ENCODE peak calls at places on chromosome 2, in four cellular contexts. T, Q, B and G are unnamed samples.

GRCh38 chr2:185456517-185456916 is 282.1 kb upstream of the FSIP2 start:
- DNase-seq in T (no peak), Q (no peak), B (no peak), G (no peak)

GRCh38 chr2:146661494-146662096 is 1183.2 kb upstream of the ACVR2A start:
- DNase-seq in T (peak; percentile 29), Q (no peak), B (peak; percentile 23), G (peak; percentile 56)

GRCh38 chr2:83971547-83971946 is 487.5 kb downstream of the SUCLG1 start:
- DNase-seq in T (peak; percentile 89), Q (no peak), B (no peak), G (no peak)

GRCh38 chr2:215930505-215931233 is 82.7 kb downstream of the MREG start:
- DNase-seq in T (no peak), Q (no peak), B (no peak), G (no peak)

GRCh38 chr2:121063471-121063870 is 221.5 kb downstream of the TFCP2L1 start:
- DNase-seq in T (no peak), Q (no peak), B (no peak), G (no peak)

GRCh38 chr2:135255208-135255607 is 203.1 kb downstream of the RAB3GAP1 start:
- DNase-seq in T (no peak), Q (peak; percentile 1), B (no peak), G (no peak)

GRCh38 chr2:150526827-150527226 is 39.4 kb upstream of the RND3 start:
- DNase-seq in T (no peak), Q (no peak), B (peak; percentile 24), G (peak; percentile 75)

GRCh38 chr2:33670392-33670937 is 71.4 kb upstream of the FAM98A start:
- DNase-seq in T (peak; percentile 7), Q (no peak), B (no peak), G (no peak)

GRCh38 chr2:230640540-230641011 is 72.1 kb upstream of the CAB39 start:
- DNase-seq in T (no peak), Q (no peak), B (no peak), G (no peak)

GRCh38 chr2:64807417-64807816 is 153.7 kb upstream of the SERTAD2 start:
- DNase-seq in T (peak; percentile 64), Q (peak; percentile 53), B (no peak), G (peak; percentile 89)

GRCh38 chr2:85234879-85235278 is 92.9 kb downstream of the TGOLN2 start:
- DNase-seq in T (no peak), Q (no peak), B (no peak), G (no peak)

GRCh38 chr2:75031171-75031570 is 72.7 kb downstream of the POLE4 start:
- DNase-seq in T (no peak), Q (no peak), B (no peak), G (no peak)

GRCh38 chr2:218329027-218329825 is 27.4 kb upstream of the CATIP start:
- DNase-seq in T (no peak), Q (peak; percentile 77), B (no peak), G (no peak)

GRCh38 chr2:196711625-196712024 is 72.1 kb downstream of the CCDC150 start:
- DNase-seq in T (no peak), Q (no peak), B (no peak), G (no peak)

GRCh38 chr2:36534275-36534799 is 63.6 kb downstream of the FEZ2 start:
- DNase-seq in T (no peak), Q (no peak), B (no peak), G (no peak)

GRCh38 chr2:216215991-216216390 is 106.8 kb downstream of the XRCC5 start:
- DNase-seq in T (peak; percentile 48), Q (no peak), B (peak; percentile 59), G (no peak)

GRCh38 chr2:241274127-241274526 is 41.3 kb downstream of the HDLBP start:
- DNase-seq in T (no peak), Q (no peak), B (no peak), G (no peak)

GRCh38 chr2:207770602-207771404 is 1.1 kb upstream of the FZD5 start:
- DNase-seq in T (no peak), Q (no peak), B (no peak), G (peak; percentile 7)

GRCh38 chr2:104944495-104944894 is 90.6 kb downstream of the POU3F3 start:
- DNase-seq in T (peak; percentile 20), Q (no peak), B (peak; percentile 21), G (no peak)

GRCh38 chr2:172373761-172374160 is 53.6 kb upstream of the ITGA6 start:
- DNase-seq in T (no peak), Q (no peak), B (no peak), G (no peak)

GRCh38 chr2:28394331-28394877 is 1.7 kb downstream of the FOSL2 start:
- DNase-seq in T (no peak), Q (no peak), B (no peak), G (peak; percentile 63)

GRCh38 chr2:74045454-74045853 is 60.7 kb downstream of the TET3 start:
- DNase-seq in T (no peak), Q (no peak), B (no peak), G (no peak)

GRCh38 chr2:78992451-78992806 is 33.1 kb upstream of the REG3G start:
- DNase-seq in T (peak; percentile 10), Q (no peak), B (peak; percentile 19), G (peak; percentile 7)

GRCh38 chr2:111118455-111119003 is 2.2 kb upstream of the BCL2L11 start:
- DNase-seq in T (no peak), Q (no peak), B (no peak), G (peak; percentile 19)

GRCh38 chr2:113167115-113167932 is 6.4 kb upstream of the PSD4 start:
- DNase-seq in T (no peak), Q (no peak), B (peak; percentile 93), G (no peak)

GRCh38 chr2:2116657-2117056 is 214.4 kb downstream of the MYT1L start:
- DNase-seq in T (no peak), Q (no peak), B (no peak), G (no peak)

GRCh38 chr2:36277146-36277808 is 78.3 kb upstream of the CRIM1 start:
- DNase-seq in T (no peak), Q (no peak), B (no peak), G (peak; percentile 44)

GRCh38 chr2:101002562-101003277 is 631 bp downstream of the RPL31 start:
- DNase-seq in T (peak; percentile 30), Q (no peak), B (peak; percentile 17), G (peak; percentile 40)

GRCh38 chr2:23574919-23575654 is 190.1 kb downstream of the KLHL29 start:
- DNase-seq in T (no peak), Q (no peak), B (no peak), G (no peak)

GRCh38 chr2:175823291-175824073 is 178.6 kb downstream of the LNPK start:
- DNase-seq in T (no peak), Q (no peak), B (no peak), G (no peak)

GRCh38 chr2:165911231-165911630 is 42.3 kb downstream of the TTC21B start:
- DNase-seq in T (no peak), Q (no peak), B (no peak), G (no peak)
- TF ChIP-seq MYC in T (no peak), Q (no peak), B (no peak), G (no peak)

DNA sequence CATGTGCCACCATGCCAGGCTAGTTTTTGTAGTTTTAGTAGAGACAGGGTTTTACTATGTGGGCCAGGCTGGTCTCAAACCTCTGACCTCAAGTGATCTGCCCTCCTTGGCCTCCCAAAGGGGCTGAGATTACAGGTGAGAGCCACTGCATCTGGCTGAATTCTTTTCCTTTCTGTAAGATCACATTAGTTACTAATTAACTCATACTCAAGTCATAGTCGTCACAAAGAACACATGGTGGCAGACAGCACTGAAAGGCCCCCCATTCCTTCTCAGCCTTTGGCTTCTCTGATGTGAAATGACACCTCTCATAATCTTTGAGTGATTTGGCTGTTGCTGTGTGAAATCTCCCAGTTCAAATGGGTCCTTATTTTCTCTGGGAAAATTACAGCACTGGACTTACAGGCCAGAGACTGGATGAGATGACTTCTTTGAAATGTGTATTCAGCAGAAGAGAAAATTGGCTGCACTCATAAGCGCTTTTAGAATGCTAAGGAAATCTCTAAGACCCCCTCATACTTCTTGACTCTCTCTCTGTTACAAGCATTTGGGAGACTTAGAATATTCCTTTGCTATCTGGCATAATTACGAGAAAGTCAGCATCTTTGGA is 764.7 kb downstream of the RNF144A start:
- DNase-seq in T (no peak), Q (no peak), B (no peak), G (no peak)
- H2AFZ ChIP-seq in T (no peak overlapping the region), Q (no peak overlapping the region), B (no peak overlapping the region), G (no peak overlapping the region)

GRCh38 chr2:50649626-50650397 is 382.1 kb downstream of the NRXN1 start:
- DNase-seq in T (no peak), Q (no peak), B (no peak), G (peak; percentile 61)
- TF ChIP-seq MYC in T (no peak), Q (no peak), B (no peak), G (no peak)

DNA sequence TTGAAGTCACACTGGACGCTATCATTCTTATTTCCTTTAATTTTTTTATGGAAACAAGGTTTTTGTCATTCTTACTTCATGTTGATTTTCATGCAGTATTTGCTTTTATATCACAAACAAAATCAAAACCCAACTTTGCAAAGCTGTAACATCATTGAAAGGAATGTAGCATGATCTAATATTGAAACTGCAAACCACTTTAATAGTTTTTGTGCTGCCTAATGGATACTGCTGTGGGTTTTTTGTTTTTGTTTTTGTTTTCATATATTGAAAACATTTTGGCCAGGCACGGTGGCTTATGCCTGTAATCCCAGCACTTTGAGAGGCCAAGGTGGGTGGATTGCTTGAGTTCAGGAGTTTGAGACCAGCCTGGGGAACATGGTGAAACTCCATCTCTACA is 81.6 kb downstream of the MAP2 start:
- DNase-seq in T (no peak), Q (no peak), B (no peak), G (no peak)
- H2AFZ ChIP-seq in T (no peak overlapping the region), Q (no peak overlapping the region), B (no peak overlapping the region), G (no peak overlapping the region)

GRCh38 chr2:195029804-195030654 is 627.0 kb upstream of the SLC39A10 start:
- DNase-seq in T (no peak), Q (no peak), B (no peak), G (no peak)
- TF ChIP-seq MYC in T (no peak), Q (no peak), B (no peak), G (no peak)

DNA sequence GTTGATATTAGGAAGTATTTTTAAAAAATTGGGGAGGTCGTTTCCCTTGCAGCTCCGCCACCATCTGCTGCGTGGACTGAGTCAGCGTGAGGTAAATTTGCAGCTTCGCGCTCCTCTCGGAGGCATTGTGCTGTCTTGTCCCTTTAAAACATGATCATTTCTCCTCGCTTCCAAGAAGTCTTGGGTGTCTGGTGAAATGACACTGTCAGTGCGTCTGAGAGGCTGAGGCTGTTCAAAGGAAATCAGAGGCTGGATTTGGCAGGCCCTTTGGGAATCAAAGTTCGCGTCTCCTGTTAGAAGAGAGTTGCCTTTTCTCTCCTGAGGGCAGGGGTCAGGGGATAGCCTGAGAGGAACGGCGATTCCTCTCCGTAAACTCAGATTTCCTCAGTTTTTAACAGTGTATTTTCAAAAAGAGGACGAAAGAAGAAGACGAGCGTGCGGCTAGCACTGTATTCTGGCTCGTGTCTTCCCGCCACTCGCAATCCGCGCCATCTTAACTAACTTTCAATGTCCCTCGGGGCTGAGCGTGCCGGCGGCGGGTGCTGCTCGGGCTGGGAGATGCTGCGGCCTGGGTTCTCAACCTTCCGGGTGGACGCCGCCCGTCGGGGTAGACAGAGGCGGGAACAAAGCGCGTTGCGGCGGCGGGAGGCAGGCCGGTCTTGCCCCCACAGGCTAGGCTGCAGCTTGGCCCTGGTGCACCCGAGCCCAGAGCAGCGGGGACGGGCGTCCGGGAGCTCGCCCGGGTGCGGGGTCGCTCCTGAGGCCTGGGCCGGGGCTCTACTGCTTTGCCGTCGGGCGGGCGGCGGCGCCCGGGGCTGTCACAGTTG is 11.5 kb downstream of the TBR1 start:
- DNase-seq in T (no peak), Q (no peak), B (no peak), G (no peak)
- H2AFZ ChIP-seq in T (no peak overlapping the region), Q (peak overlapping the region; percentile 33), B (no peak overlapping the region), G (no peak overlapping the region)